ENCODE peak calls at places on chromosome 2, in five cellular contexts. P is H1, H is NT2/D1, K is GM12878, O is HepG2. U is an unnamed sample.

GRCh38 chr2:21633531-21634310 is 510.0 kb downstream of the TDRD15 start:
- DNase-seq in P (no peak), H (no peak), K (no peak), O (no peak), U (no peak)

GRCh38 chr2:62370304-62371250 is 135.4 kb downstream of the TMEM17 start:
- DNase-seq in P (no peak), H (no peak), K (no peak), O (no peak), U (no peak)

GRCh38 chr2:234550511-234551107 is 53.7 kb upstream of the ARL4C start:
- DNase-seq in P (peak), H (peak), K (peak), O (peak), U (peak)

GRCh38 chr2:71948781-71949536 is 198.7 kb downstream of the CYP26B1 start:
- DNase-seq in P (no peak), H (no peak), K (no peak), O (no peak), U (no peak)

GRCh38 chr2:61910603-61911002 is 5.1 kb downstream of the COMMD1 start:
- DNase-seq in P (no peak), H (no peak), K (no peak), O (peak), U (no peak)

GRCh38 chr2:140257692-140258300 is 1477.6 kb upstream of the NXPH2 start:
- DNase-seq in P (no peak), H (no peak), K (no peak), O (no peak), U (no peak)

GRCh38 chr2:174753038-174753633 is 11.1 kb downstream of the CHRNA1 start:
- DNase-seq in P (no peak), H (no peak), K (peak), O (no peak), U (no peak)

GRCh38 chr2:235413084-235413483 is 80.8 kb upstream of the AGAP1 start:
- DNase-seq in P (no peak), H (no peak), K (no peak), O (no peak), U (no peak)

GRCh38 chr2:134245340-134245984 is 8.4 kb upstream of the MGAT5 start:
- DNase-seq in P (no peak), H (peak), K (no peak), O (peak), U (peak)

GRCh38 chr2:42060718-42061619 is 13.1 kb downstream of the PKDCC start:
- DNase-seq in P (no peak), H (no peak), K (no peak), O (no peak), U (no peak)

GRCh38 chr2:165002638-165003037 is 47.3 kb upstream of the SLC38A11 start:
- DNase-seq in P (no peak), H (no peak), K (no peak), O (no peak), U (no peak)
- TF ChIP-seq SUZ12 in P (no peak), H (no peak), K (no peak), O (no peak), U (no peak)

GRCh38 chr2:108853421-108853820 is 66.8 kb downstream of the CCDC138 start:
- DNase-seq in P (no peak), H (no peak), K (no peak), O (peak), U (no peak)
- TF ChIP-seq SUZ12 in P (no peak), H (no peak), K (no peak), O (no peak), U (no peak)

GRCh38 chr2:70937866-70938579 is 2.3 kb downstream of the ATP6V1B1 start:
- DNase-seq in P (no peak), H (no peak), K (no peak), O (peak), U (no peak)
- TF ChIP-seq SUZ12 in P (no peak), H (no peak), K (no peak), O (no peak), U (no peak)

DNA sequence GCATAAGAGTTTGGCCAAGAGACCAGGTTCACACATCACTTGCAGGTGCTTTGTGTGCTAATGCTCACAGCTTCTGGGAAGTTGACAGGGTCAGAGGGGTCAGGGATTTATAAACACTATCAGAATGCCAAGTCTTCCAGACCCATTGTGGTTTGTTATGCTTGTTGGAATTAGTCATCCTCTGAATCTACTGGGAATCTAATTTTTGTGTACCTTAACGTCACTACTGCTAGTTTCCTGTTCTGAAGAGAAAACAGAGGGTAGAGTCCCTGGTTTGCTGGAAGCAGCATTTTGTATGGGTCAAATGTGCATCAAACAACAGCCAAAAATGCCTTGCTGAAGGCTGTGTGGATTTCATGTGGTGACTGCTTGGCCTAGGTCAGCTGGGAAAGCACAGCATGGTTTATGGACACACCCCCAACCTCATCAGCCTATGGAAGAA is 33.3 kb downstream of the ANTXR1 start:
- DNase-seq in P (no peak), H (no peak), K (no peak), O (peak), U (no peak)
- TF ChIP-seq SUZ12 in P (no peak), H (no peak), K (no peak), O (no peak), U (no peak)

GRCh38 chr2:127012868-127013267 is 94.1 kb downstream of the BIN1 start:
- DNase-seq in P (no peak), H (no peak), K (no peak), O (no peak), U (no peak)
- TF ChIP-seq SUZ12 in P (no peak), H (no peak), K (no peak), O (no peak), U (no peak)

GRCh38 chr2:165635532-165635931 is 158.5 kb downstream of the GALNT3 start:
- DNase-seq in P (no peak), H (no peak), K (no peak), O (no peak), U (no peak)
- TF ChIP-seq SUZ12 in P (no peak), H (no peak), K (no peak), O (no peak), U (no peak)

DNA sequence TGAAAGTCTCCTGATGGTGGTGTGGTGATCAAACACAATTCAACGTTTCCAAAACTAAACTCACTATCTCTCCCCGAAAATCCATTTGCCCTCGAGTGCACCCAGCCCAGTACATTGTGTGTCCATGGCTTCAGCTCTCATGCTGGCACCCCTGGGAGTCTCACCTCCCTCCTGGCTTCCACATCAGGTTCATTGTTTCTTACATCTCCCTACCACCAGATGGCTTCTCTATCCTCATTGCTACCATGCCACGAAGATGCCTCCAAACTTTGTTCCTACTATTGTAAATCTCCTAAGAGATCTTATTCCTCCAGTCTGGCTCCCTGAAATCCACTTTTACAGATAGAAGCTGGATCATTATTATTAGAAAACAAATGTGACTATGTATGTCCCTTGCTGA is 197.0 kb downstream of the MYT1L start:
- DNase-seq in P (no peak), H (no peak), K (no peak), O (no peak), U (no peak)
- TF ChIP-seq SUZ12 in P (no peak), H (no peak), K (no peak), O (no peak), U (no peak)

DNA sequence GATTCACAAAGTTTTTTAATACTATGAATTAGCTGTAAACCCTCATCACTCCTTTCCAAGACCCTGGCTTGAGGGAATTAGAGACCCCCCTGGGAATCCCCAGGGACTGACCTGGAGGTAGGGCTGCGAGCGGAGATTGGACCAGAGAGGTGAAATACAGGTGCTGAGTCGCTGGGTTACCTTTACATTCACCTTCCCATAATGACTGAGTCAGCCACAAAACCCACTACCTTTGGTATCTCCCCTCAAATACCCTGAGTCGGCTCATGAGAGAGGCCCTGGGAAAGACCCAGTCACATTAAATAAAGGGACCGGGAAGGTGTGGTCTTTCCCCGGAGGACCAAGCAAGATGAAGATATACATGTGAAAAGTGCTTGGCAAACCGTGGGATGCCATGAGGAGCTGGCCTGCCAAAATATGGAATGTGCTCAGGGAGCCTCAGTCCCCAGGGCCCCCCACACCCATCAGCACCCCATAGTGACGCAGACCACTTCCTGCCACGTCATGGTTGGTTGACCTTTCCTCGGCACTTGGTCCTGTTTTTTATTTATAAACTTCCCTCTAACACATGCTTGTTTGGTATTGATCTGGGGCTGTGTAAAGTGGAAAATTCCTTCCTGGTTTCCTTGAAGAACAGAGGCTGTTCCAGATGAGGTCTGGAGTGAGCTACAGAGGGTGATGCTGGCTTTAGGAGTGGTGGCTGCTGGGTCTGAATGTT is 51.4 kb downstream of the IL1RL2 start:
- DNase-seq in P (no peak), H (no peak), K (no peak), O (no peak), U (no peak)
- TF ChIP-seq SUZ12 in P (no peak), H (no peak), K (no peak), O (no peak), U (no peak)

GRCh38 chr2:136019825-136020224 is 34.4 kb upstream of the DARS1 start:
- DNase-seq in P (no peak), H (no peak), K (no peak), O (no peak), U (no peak)
- TF ChIP-seq SUZ12 in P (no peak), H (no peak), K (no peak), O (no peak), U (no peak)